ENCODE peak calls at places on chromosomes 6 and 20, in six cellular contexts. K, R, P, V, O and U are unnamed samples.

GRCh38 chr6:39756582-39756981 is 31.4 kb upstream of the KIF6 start:
- DNase-seq in K (no peak), R (no peak), P (no peak), V (no peak), O (no peak), U (no peak)

GRCh38 chr20:50915424-50915823 is 15.8 kb downstream of the ADNP start:
- DNase-seq in K (no peak), R (peak), P (no peak), V (no peak), O (no peak), U (no peak)

GRCh38 chr6:135675862-135676261 is 175.6 kb upstream of the PDE7B start:
- DNase-seq in K (no peak), R (peak), P (no peak), V (no peak), O (no peak), U (no peak)

GRCh38 chr6:100103936-100104335 is 109.9 kb upstream of the MCHR2 start:
- DNase-seq in K (no peak), R (no peak), P (no peak), V (no peak), O (no peak), U (no peak)

GRCh38 chr20:25360631-25361286 is 29.9 kb downstream of the ABHD12 start:
- DNase-seq in K (no peak), R (peak), P (no peak), V (no peak), O (no peak), U (no peak)

GRCh38 chr20:57409672-57410397 is 18.6 kb downstream of the RBM38 start:
- DNase-seq in K (no peak), R (no peak), P (no peak), V (peak), O (no peak), U (no peak)

GRCh38 chr20:57810511-57811372 is 100.9 kb upstream of the PMEPA1 start:
- DNase-seq in K (no peak), R (no peak), P (no peak), V (no peak), O (no peak), U (no peak)

GRCh38 chr6:123182998-123183397 is 187.0 kb downstream of the CLVS2 start:
- DNase-seq in K (no peak), R (no peak), P (no peak), V (no peak), O (no peak), U (no peak)

GRCh38 chr6:35148167-35148741 is 7.1 kb upstream of the TCP11 start:
- DNase-seq in K (peak), R (peak), P (no peak), V (no peak), O (no peak), U (no peak)

GRCh38 chr20:34904202-34904621 is 27.8 kb downstream of the ACSS2 start:
- DNase-seq in K (no peak), R (peak), P (no peak), V (no peak), O (no peak), U (no peak)

GRCh38 chr6:150719861-150720260 is 120.2 kb downstream of the PLEKHG1 start:
- DNase-seq in K (no peak), R (no peak), P (no peak), V (no peak), O (no peak), U (no peak)

GRCh38 chr20:43189614-43190331 is at the start of gene PTPRT:
- DNase-seq in K (no peak), R (no peak), P (no peak), V (no peak), O (no peak), U (no peak)

GRCh38 chr6:144661101-144661806 is 376.1 kb downstream of the UTRN start:
- DNase-seq in K (no peak), R (no peak), P (no peak), V (no peak), O (no peak), U (peak)

GRCh38 chr6:14822689-14823088 is 423.2 kb upstream of the JARID2 start:
- DNase-seq in K (no peak), R (no peak), P (no peak), V (no peak), O (no peak), U (no peak)

GRCh38 chr6:5995705-5996686 is 10.7 kb downstream of the NRN1 start:
- DNase-seq in K (no peak), R (peak), P (no peak), V (peak), O (peak), U (no peak)

GRCh38 chr6:43608783-43609182 is 20.3 kb downstream of the GTPBP2 start:
- DNase-seq in K (no peak), R (no peak), P (no peak), V (no peak), O (no peak), U (no peak)

GRCh38 chr6:43610431-43610830 is 18.6 kb downstream of the GTPBP2 start:
- DNase-seq in K (no peak), R (no peak), P (no peak), V (no peak), O (no peak), U (no peak)

GRCh38 chr6:43608310-43608763 is 20.7 kb downstream of the GTPBP2 start:
- DNase-seq in K (peak), R (peak), P (no peak), V (peak), O (peak), U (peak)

GRCh38 chr6:43606019-43606418 is 23.0 kb downstream of the GTPBP2 start:
- DNase-seq in K (no peak), R (no peak), P (no peak), V (no peak), O (no peak), U (no peak)

GRCh38 chr6:43609402-43609801 is 19.7 kb downstream of the GTPBP2 start:
- DNase-seq in K (no peak), R (no peak), P (no peak), V (no peak), O (no peak), U (no peak)
- TF ChIP-seq CTCF in K (no peak), R (no peak), P (no peak), V (no peak), O (no peak), U (no peak)

GRCh38 chr6:91304506-91304905 is 717.6 kb upstream of the MAP3K7 start:
- DNase-seq in K (no peak), R (no peak), P (no peak), V (no peak), O (no peak), U (no peak)
- TF ChIP-seq CTCF in K (no peak), R (no peak), P (no peak), V (no peak), O (no peak), U (no peak)

GRCh38 chr6:73942581-73942980 is 246.6 kb downstream of the CD109 start:
- DNase-seq in K (no peak), R (no peak), P (peak), V (no peak), O (no peak), U (no peak)
- TF ChIP-seq CTCF in K (no peak), R (peak), P (no peak), V (no peak), O (no peak), U (no peak)

DNA sequence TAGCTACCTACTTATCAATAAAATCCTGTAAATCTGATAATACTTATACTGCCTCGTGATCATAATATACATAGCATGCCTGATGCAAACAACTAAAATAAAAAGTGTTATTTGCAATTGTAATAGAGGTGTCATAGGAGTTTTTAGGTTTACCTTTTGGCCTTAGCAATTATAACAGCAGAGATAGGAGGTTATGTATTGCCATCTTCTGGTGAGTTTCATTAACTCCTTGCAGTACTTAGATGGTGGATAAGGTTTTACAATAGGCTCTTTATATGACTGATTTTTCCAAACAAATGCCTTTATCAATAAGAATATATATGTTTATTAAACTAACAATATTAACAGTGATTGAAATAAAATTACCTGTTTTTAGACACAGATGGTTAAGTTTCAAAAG is 27.8 kb upstream of the MYCT1 start:
- DNase-seq in K (no peak), R (peak), P (no peak), V (no peak), O (no peak), U (peak)
- TF ChIP-seq CTCF in K (peak), R (peak), P (peak), V (peak), O (no peak), U (peak)

DNA sequence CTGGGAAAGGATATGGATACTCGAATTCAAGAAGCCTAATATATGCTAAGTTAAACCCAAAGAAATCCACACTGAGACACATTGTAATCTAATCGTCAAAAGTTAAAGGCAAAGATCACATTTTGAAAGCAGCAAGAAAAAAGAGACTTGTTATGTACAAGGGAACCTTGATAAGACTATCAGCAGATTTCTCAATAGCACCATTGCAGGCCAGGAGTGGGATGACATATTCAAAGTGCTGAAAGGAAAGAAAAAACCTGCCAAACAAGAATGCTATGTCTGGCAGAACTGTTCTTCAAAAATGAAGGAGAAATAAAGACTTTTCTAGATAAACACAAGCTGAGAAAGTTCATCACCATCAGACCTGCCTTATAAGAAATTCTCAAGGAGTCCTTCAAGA is 75.2 kb downstream of the COL21A1 start:
- DNase-seq in K (no peak), R (peak), P (no peak), V (no peak), O (no peak), U (no peak)
- TF ChIP-seq CTCF in K (no peak), R (no peak), P (no peak), V (no peak), O (no peak), U (no peak)

DNA sequence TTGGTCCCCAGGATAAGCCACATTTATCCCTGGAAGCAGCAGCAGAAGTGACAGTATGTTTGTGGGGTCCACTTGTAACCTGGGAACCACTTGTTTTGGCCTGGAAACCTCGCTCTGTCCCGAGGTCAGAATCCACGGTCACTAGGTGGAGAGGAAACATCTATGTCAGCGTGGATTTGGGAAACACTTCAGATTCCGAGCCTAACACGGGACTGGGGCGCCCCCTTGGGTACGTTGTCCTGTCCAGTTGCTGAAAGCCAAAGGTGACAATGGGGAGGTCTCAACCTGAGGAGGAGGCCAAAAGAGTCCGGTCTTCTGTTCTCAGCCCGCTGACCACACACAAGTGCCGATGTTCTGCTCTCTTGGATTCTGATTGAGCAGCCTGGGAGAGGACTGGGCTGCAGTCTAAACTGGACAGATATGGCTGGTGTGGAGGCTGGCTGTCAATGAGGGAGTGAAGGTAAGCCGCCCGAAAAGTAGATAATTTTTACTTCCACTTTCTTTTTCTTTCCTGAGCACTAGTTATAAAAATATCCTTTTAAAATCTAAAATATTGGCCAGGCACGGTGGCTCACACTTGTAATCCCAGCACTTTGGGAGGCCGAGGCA is 4.9 kb upstream of the ZFP57 start:
- DNase-seq in K (no peak), R (no peak), P (no peak), V (no peak), O (no peak), U (no peak)
- TF ChIP-seq CTCF in K (peak), R (peak), P (no peak), V (no peak), O (no peak), U (no peak)

GRCh38 chr20:62549499-62550086 is 73.8 kb upstream of the GATA5 start:
- DNase-seq in K (no peak), R (no peak), P (no peak), V (peak), O (peak), U (no peak)
- TF ChIP-seq CTCF in K (no peak), R (no peak), P (no peak), V (peak), O (no peak), U (no peak)

DNA sequence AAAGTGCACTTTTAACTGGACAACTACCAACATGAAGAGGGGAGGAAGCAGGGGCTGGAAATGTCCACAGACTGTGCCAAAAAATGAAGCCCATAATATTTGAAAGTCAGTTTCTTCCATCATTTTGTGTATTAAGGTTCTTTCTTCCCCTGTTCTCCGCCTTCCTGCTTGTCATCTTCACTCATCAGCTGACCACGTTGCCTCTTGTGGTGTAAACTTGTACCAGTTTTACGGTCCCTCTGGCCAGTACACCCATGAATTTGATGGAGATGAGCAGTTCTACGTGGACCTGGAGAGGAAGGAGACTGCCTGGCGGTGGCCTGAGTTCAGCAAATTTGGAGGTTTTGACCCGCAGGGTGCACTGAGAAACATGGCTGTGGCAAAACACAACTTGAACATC is 3.9 kb downstream of the HLA-DQA1 start:
- DNase-seq in K (no peak), R (no peak), P (no peak), V (no peak), O (no peak), U (no peak)
- TF ChIP-seq CTCF in K (no peak), R (no peak), P (no peak), V (no peak), O (no peak), U (no peak)

GRCh38 chr20:62219101-62219991 is 732 bp downstream of the HRH3 start:
- DNase-seq in K (no peak), R (no peak), P (no peak), V (no peak), O (no peak), U (no peak)

GRCh38 chr20:62219992-62220665 is at the start of gene HRH3:
- DNase-seq in K (no peak), R (peak), P (no peak), V (peak), O (peak), U (no peak)

GRCh38 chr20:62222266-62222850 is 2.3 kb upstream of the HRH3 start:
- DNase-seq in K (no peak), R (no peak), P (no peak), V (no peak), O (no peak), U (no peak)

GRCh38 chr20:62222972-62223371 is 2.9 kb upstream of the HRH3 start:
- DNase-seq in K (no peak), R (no peak), P (no peak), V (no peak), O (no peak), U (no peak)

GRCh38 chr20:62220666-62221568 is 839 bp upstream of the HRH3 start:
- DNase-seq in K (no peak), R (no peak), P (no peak), V (no peak), O (no peak), U (no peak)
- TF ChIP-seq CTCF in K (no peak), R (no peak), P (no peak), V (no peak), O (no peak), U (no peak)

GRCh38 chr6:2102966-2103365 is 142.4 kb downstream of the GMDS start:
- DNase-seq in K (no peak), R (no peak), P (no peak), V (no peak), O (no peak), U (no peak)

GRCh38 chr6:2102316-2102883 is 143.0 kb downstream of the GMDS start:
- DNase-seq in K (no peak), R (peak), P (no peak), V (no peak), O (no peak), U (no peak)

GRCh38 chr6:2104524-2104880 is 140.9 kb downstream of the GMDS start:
- DNase-seq in K (no peak), R (no peak), P (no peak), V (no peak), O (no peak), U (no peak)

GRCh38 chr6:2101213-2101612 is 144.2 kb downstream of the GMDS start:
- DNase-seq in K (no peak), R (no peak), P (no peak), V (no peak), O (no peak), U (no peak)

GRCh38 chr6:2103644-2104523 is 141.5 kb downstream of the GMDS start:
- DNase-seq in K (peak), R (peak), P (peak), V (no peak), O (no peak), U (no peak)
- TF ChIP-seq CTCF in K (peak), R (peak), P (peak), V (peak), O (peak), U (peak)